ENCODE peak calls at places on chromosomes 4 and X, in eight cellular contexts. One of them, this sample, is unnamed.

GRCh38 chr4:136495076-136495475 is 1037.2 kb downstream of the PCDH18 start:
- DNase-seq in T-helper 2 cell: no peak
- DNase-seq in myocyte: no peak
- DNase-seq in HS-5: no peak
- DNase-seq in astrocyte of the spinal cord: no peak
- DNase-seq in NCI-H2081: no peak
- DNase-seq in NCI-H524: no peak
- DNase-seq in GOT3: no peak
- DNase-seq in this sample: no peak

GRCh38 chrX:9609987-9610386 is 145.1 kb downstream of the TBL1X start:
- DNase-seq in GOT3: no peak
- DNase-seq in HS-5: no peak
- DNase-seq in NCI-H524: no peak
- DNase-seq in myocyte: no peak
- DNase-seq in astrocyte of the spinal cord: no peak
- DNase-seq in T-helper 2 cell: no peak
- DNase-seq in NCI-H2081: no peak
- DNase-seq in this sample: no peak

GRCh38 chr4:122252584-122252983 is 100.5 kb downstream of the BLTP1 start:
- DNase-seq in T-helper 2 cell: no peak
- DNase-seq in GOT3: no peak
- DNase-seq in myocyte: no peak
- DNase-seq in HS-5: no peak
- DNase-seq in astrocyte of the spinal cord: no peak
- DNase-seq in NCI-H524: no peak
- DNase-seq in NCI-H2081: no peak
- DNase-seq in this sample: no peak

GRCh38 chrX:45830343-45830742 is 629.7 kb upstream of the DIPK2B start:
- DNase-seq in NCI-H524: no peak
- DNase-seq in myocyte: no peak
- DNase-seq in GOT3: no peak
- DNase-seq in HS-5: no peak
- DNase-seq in astrocyte of the spinal cord: no peak
- DNase-seq in NCI-H2081: no peak
- DNase-seq in T-helper 2 cell: no peak
- DNase-seq in this sample: no peak

GRCh38 chr4:112381996-112382692 is 85.0 kb downstream of the ALPK1 start:
- DNase-seq in GOT3: no peak
- DNase-seq in T-helper 2 cell: no peak
- DNase-seq in NCI-H524: peak
- DNase-seq in HS-5: no peak
- DNase-seq in NCI-H2081: no peak
- DNase-seq in myocyte: peak
- DNase-seq in astrocyte of the spinal cord: no peak
- DNase-seq in this sample: no peak

GRCh38 chr4:88012652-88013051 is 5.2 kb downstream of the PKD2 start:
- DNase-seq in NCI-H2081: no peak
- DNase-seq in GOT3: no peak
- DNase-seq in T-helper 2 cell: no peak
- DNase-seq in myocyte: no peak
- DNase-seq in astrocyte of the spinal cord: no peak
- DNase-seq in NCI-H524: no peak
- DNase-seq in HS-5: no peak
- DNase-seq in this sample: no peak

GRCh38 chr4:2304321-2304876 is 42.5 kb upstream of the MXD4 start:
- DNase-seq in myocyte: no peak
- DNase-seq in astrocyte of the spinal cord: no peak
- DNase-seq in GOT3: no peak
- DNase-seq in NCI-H524: no peak
- DNase-seq in NCI-H2081: no peak
- DNase-seq in HS-5: no peak
- DNase-seq in T-helper 2 cell: no peak
- DNase-seq in this sample: no peak

GRCh38 chrX:38882894-38883620 is 81.8 kb downstream of the MID1IP1 start:
- DNase-seq in GOT3: peak
- DNase-seq in NCI-H2081: no peak
- DNase-seq in astrocyte of the spinal cord: peak
- DNase-seq in HS-5: peak
- DNase-seq in myocyte: peak
- DNase-seq in NCI-H524: no peak
- DNase-seq in T-helper 2 cell: no peak
- DNase-seq in this sample: no peak

GRCh38 chr4:67721770-67722597 is 21.0 kb upstream of the UBA6 start:
- DNase-seq in myocyte: no peak
- DNase-seq in T-helper 2 cell: no peak
- DNase-seq in astrocyte of the spinal cord: peak
- DNase-seq in GOT3: no peak
- DNase-seq in HS-5: peak
- DNase-seq in NCI-H2081: no peak
- DNase-seq in NCI-H524: no peak
- DNase-seq in this sample: no peak

GRCh38 chr4:1051472-1051871 is 40.0 kb downstream of the FGFRL1 start:
- DNase-seq in NCI-H524: no peak
- DNase-seq in NCI-H2081: no peak
- DNase-seq in myocyte: peak
- DNase-seq in astrocyte of the spinal cord: no peak
- DNase-seq in GOT3: no peak
- DNase-seq in T-helper 2 cell: no peak
- DNase-seq in HS-5: no peak
- DNase-seq in this sample: peak

GRCh38 chr4:40685300-40685699 is 55.6 kb upstream of the RBM47 start:
- DNase-seq in NCI-H524: no peak
- DNase-seq in myocyte: no peak
- DNase-seq in GOT3: no peak
- DNase-seq in HS-5: peak
- DNase-seq in astrocyte of the spinal cord: peak
- DNase-seq in NCI-H2081: no peak
- DNase-seq in T-helper 2 cell: no peak
- DNase-seq in this sample: no peak

GRCh38 chrX:47169273-47169672 is 24.3 kb downstream of the RBM10 start:
- DNase-seq in NCI-H2081: no peak
- DNase-seq in T-helper 2 cell: no peak
- DNase-seq in astrocyte of the spinal cord: no peak
- DNase-seq in NCI-H524: no peak
- DNase-seq in HS-5: no peak
- DNase-seq in GOT3: no peak
- DNase-seq in myocyte: no peak
- DNase-seq in this sample: no peak

GRCh38 chr4:174005422-174005821 is 278.0 kb downstream of the FBXO8 start:
- DNase-seq in GOT3: no peak
- DNase-seq in T-helper 2 cell: no peak
- DNase-seq in NCI-H2081: no peak
- DNase-seq in astrocyte of the spinal cord: no peak
- DNase-seq in myocyte: peak
- DNase-seq in NCI-H524: peak
- DNase-seq in HS-5: no peak
- DNase-seq in this sample: no peak

GRCh38 chr4:3336389-3337356 is 43.9 kb downstream of the RGS12 start:
- DNase-seq in HS-5: no peak
- DNase-seq in T-helper 2 cell: no peak
- DNase-seq in GOT3: no peak
- DNase-seq in astrocyte of the spinal cord: peak
- DNase-seq in NCI-H2081: no peak
- DNase-seq in NCI-H524: no peak
- DNase-seq in myocyte: no peak
- DNase-seq in this sample: no peak

GRCh38 chrX:66164931-66165330 is 884 bp downstream of the HEPH start:
- DNase-seq in HS-5: no peak
- DNase-seq in astrocyte of the spinal cord: no peak
- DNase-seq in myocyte: no peak
- DNase-seq in NCI-H524: no peak
- DNase-seq in T-helper 2 cell: no peak
- DNase-seq in GOT3: no peak
- DNase-seq in NCI-H2081: no peak
- DNase-seq in this sample: no peak